ENCODE peak calls at places on chromosomes 2 and 18, in seven cellular contexts. R, O, N, F, Y, M and W are unnamed samples.
A peak's percentile ranks its signal among the peaks of the same experiment; 100 is the strongest.

GRCh38 chr2:10080536-10081304 is 509 bp upstream of the CYS1 start:
- DNase-seq in N (peak; percentile 73), Y (peak; percentile 88), M (no peak), O (no peak), F (no peak), R (no peak), W (no peak)

GRCh38 chr2:64606495-64607363 is 47.0 kb downstream of the SERTAD2 start:
- DNase-seq in N (peak; percentile 95), O (peak; percentile 88), F (peak; percentile 87), R (no peak), M (peak; percentile 88), Y (peak; percentile 88), W (peak; percentile 94)

GRCh38 chr2:4901092-4901735 is 791.0 kb upstream of the SOX11 start:
- DNase-seq in O (no peak), N (no peak), Y (no peak), F (no peak), M (no peak), R (no peak), W (no peak)

GRCh38 chr2:145764631-145765030 is 1244.7 kb upstream of the ZEB2 start:
- DNase-seq in O (peak; percentile 60), M (peak; percentile 78), R (no peak), N (peak; percentile 84), F (no peak), Y (peak; percentile 8), W (no peak)

GRCh38 chr2:26162963-26163362 is 9.9 kb upstream of the GAREM2 start:
- DNase-seq in N (no peak), O (no peak), R (no peak), Y (no peak), M (no peak), F (no peak), W (no peak)

GRCh38 chr2:170512271-170512670 is 202.9 kb upstream of the SP5 start:
- DNase-seq in N (no peak), Y (no peak), F (no peak), M (no peak), R (no peak), O (no peak), W (no peak)

GRCh38 chr2:95077521-95077807 is 44.1 kb downstream of the MRPS5 start:
- DNase-seq in Y (no peak), M (no peak), O (no peak), N (no peak), R (no peak), F (no peak), W (no peak)

GRCh38 chr2:119523959-119524694 is at the start of gene SCTR:
- DNase-seq in O (no peak), M (no peak), R (no peak), F (no peak), N (no peak), Y (no peak), W (no peak)

GRCh38 chr2:125581561-125581960 is 1074.4 kb upstream of the GYPC start:
- DNase-seq in N (no peak), F (peak; percentile 33), Y (no peak), O (no peak), M (no peak), R (no peak), W (no peak)

GRCh38 chr18:76489081-76489480 is 6.0 kb downstream of the ZNF516 start:
- DNase-seq in F (no peak), M (no peak), O (no peak), N (no peak), R (peak; percentile 27), Y (peak; percentile 27), W (no peak)

GRCh38 chr18:11320981-11321380 is 171.6 kb upstream of the PIEZO2 start:
- DNase-seq in R (peak; percentile 79), O (no peak), F (no peak), N (no peak), M (peak; percentile 55), Y (no peak), W (no peak)

GRCh38 chr2:239910851-239911629 is 114.1 kb downstream of the NDUFA10 start:
- DNase-seq in R (no peak), Y (peak; percentile 41), O (peak; percentile 42), M (no peak), F (peak; percentile 46), N (peak; percentile 76), W (peak; percentile 75)

GRCh38 chr2:239911630-239912071 is 113.5 kb downstream of the NDUFA10 start:
- DNase-seq in Y (no peak), F (peak; percentile 14), M (no peak), R (no peak), N (peak; percentile 72), O (no peak), W (peak; percentile 58)

GRCh38 chr2:239912171-239912937 is 112.8 kb downstream of the NDUFA10 start:
- DNase-seq in M (no peak), N (no peak), O (no peak), Y (peak; percentile 45), R (no peak), F (no peak), W (peak; percentile 43)

GRCh38 chr2:239913632-239914417 is 111.3 kb downstream of the NDUFA10 start:
- DNase-seq in O (no peak), N (no peak), Y (no peak), F (no peak), M (no peak), R (no peak), W (peak; percentile 40)

DNA sequence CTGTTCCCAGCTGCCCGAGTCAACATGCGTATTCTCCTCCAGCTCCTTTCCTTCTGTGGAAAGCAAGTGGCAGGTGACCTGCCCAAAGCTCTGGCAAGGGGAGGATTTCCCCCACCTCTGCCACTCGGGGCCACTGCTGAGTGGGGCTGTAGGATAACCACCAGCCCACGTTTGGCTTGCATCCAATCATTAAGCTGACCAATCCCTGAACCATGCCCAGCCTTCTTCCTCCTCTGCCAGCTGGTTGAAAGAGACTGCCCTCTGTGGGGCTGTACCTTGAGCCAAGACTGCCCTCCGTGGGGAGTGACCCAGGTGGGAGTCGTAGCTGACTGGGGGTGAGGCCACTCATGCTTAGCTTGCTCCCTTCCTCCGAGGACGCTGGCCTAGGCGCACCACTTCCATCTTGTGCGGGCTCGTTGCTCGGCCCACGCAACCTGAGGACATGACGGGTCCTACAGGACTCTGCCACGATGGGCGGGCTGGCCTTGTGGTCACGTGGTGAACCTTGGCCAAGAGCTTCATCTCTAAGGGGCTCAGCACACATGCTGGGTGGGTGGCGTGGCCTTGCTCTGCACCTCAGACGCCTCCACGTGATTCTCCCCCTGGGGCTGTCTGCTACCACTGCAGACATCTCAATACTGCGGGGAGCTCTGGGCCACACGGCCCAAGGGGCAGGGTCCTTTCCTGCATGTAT is 112.1 kb downstream of the NDUFA10 start:
- DNase-seq in R (no peak), M (no peak), Y (peak; percentile 30), O (no peak), N (peak; percentile 52), F (no peak), W (peak; percentile 44)
- H3K4me1 ChIP-seq in R (no peaks in the 10 kb centered on the region), M (no peaks in the 10 kb centered on the region), Y (no peaks in the 10 kb centered on the region), O (peaks cover 15% of the 10 kb centered on the region), N (no peaks in the 10 kb centered on the region), F (no peaks in the 10 kb centered on the region), W (no peaks in the 10 kb centered on the region)

GRCh38 chr2:120978359-120979050 is 242.8 kb downstream of the GLI2 start:
- DNase-seq in M (no peak), Y (peak; percentile 87), O (no peak), R (peak; percentile 27), N (no peak), F (no peak), W (peak; percentile 27)

GRCh38 chr2:120979921-120980320 is 244.3 kb downstream of the GLI2 start:
- DNase-seq in N (no peak), F (no peak), M (no peak), R (no peak), O (no peak), Y (peak; percentile 14), W (no peak)

GRCh38 chr2:120977582-120978358 is 242.1 kb downstream of the GLI2 start:
- DNase-seq in R (no peak), O (no peak), F (no peak), M (no peak), Y (peak; percentile 39), N (no peak), W (peak; percentile 59)

GRCh38 chr2:120976501-120977307 is 241.0 kb downstream of the GLI2 start:
- DNase-seq in N (no peak), F (no peak), M (no peak), O (no peak), R (no peak), Y (peak; percentile 55), W (peak; percentile 38)

DNA sequence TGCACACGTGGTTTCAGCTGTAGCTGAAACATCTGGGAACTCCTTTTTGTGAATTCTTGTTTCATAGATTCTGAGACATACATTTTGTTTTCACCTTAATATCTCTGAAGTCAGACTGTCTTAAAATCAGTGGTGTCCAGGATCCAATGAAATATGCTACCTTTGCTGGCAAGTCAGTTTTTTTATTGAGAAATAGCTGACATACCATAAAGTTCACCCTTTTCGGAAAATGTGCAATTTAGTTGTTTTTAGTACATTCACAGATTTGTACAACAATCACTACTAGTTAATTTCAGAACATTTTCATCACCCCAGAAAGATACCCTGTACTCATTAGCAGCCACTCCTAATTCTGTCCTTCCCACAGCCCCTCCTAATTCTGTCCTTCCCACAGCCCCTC is 243.7 kb downstream of the GLI2 start:
- DNase-seq in N (no peak), M (no peak), F (no peak), R (no peak), Y (peak; percentile 41), O (no peak), W (no peak)
- H3K4me1 ChIP-seq in N (no peaks in the 10 kb centered on the region), M (no peaks in the 10 kb centered on the region), F (no peaks in the 10 kb centered on the region), R (peaks cover 2% of the 10 kb centered on the region), Y (no peaks in the 10 kb centered on the region), O (no peaks in the 10 kb centered on the region), W (no peaks in the 10 kb centered on the region)

GRCh38 chr2:54670485-54671009 is 52.9 kb upstream of the EML6 start:
- DNase-seq in N (no peak), Y (no peak), O (no peak), F (no peak), M (no peak), R (no peak), W (no peak)
- H3K4me1 ChIP-seq in N (peaks cover 18% of the 10 kb centered on the region), Y (peaks cover 53% of the 10 kb centered on the region), O (peaks cover 92% of the 10 kb centered on the region), F (peaks cover 11% of the 10 kb centered on the region), M (no peaks in the 10 kb centered on the region), R (peaks cover 23% of the 10 kb centered on the region), W (peaks cover 8% of the 10 kb centered on the region)

GRCh38 chr18:51190000-51190399 is 7.5 kb downstream of the MEX3C start:
- DNase-seq in O (no peak), F (no peak), N (no peak), R (no peak), M (no peak), Y (no peak), W (no peak)
- H3K4me1 ChIP-seq in O (peaks cover 93% of the 10 kb centered on the region), F (peaks cover 15% of the 10 kb centered on the region), N (peaks cover 11% of the 10 kb centered on the region), R (peaks cover 9% of the 10 kb centered on the region), M (peaks cover 45% of the 10 kb centered on the region), Y (peaks cover 28% of the 10 kb centered on the region), W (no peaks in the 10 kb centered on the region)

GRCh38 chr2:86202702-86203101 is 3.4 kb downstream of the MRPL35 start:
- DNase-seq in F (no peak), O (no peak), R (no peak), N (no peak), Y (no peak), M (no peak), W (no peak)

GRCh38 chr2:86203614-86204013 is 4.4 kb downstream of the MRPL35 start:
- DNase-seq in O (no peak), Y (no peak), F (no peak), M (no peak), N (no peak), R (no peak), W (no peak)

GRCh38 chr2:86201951-86202692 is 2.9 kb downstream of the MRPL35 start:
- DNase-seq in N (no peak), F (no peak), O (no peak), R (no peak), Y (no peak), M (peak; percentile 32), W (no peak)

GRCh38 chr2:86195055-86195807 is at the start of gene IMMT:
- DNase-seq in N (peak; percentile 99), M (peak; percentile 98), F (peak; percentile 94), O (peak; percentile 97), R (peak; percentile 95), Y (peak; percentile 97), W (peak; percentile 98)

GRCh38 chr2:86199834-86200177 is 549 bp downstream of the MRPL35 start:
- DNase-seq in O (no peak), R (no peak), Y (no peak), M (no peak), F (no peak), N (no peak), W (no peak)
- H3K4me1 ChIP-seq in O (peaks cover 75% of the 10 kb centered on the region), R (peaks cover 1% of the 10 kb centered on the region), Y (peaks cover 13% of the 10 kb centered on the region), M (no peaks in the 10 kb centered on the region), F (peaks cover 12% of the 10 kb centered on the region), N (peaks cover 3% of the 10 kb centered on the region), W (no peaks in the 10 kb centered on the region)